ENCODE peak calls at places on chromosomes 1 and 21, in six cellular contexts. One of them, this sample, is unnamed.
A peak's percentile ranks its signal among the peaks of the same experiment; 100 is the strongest.

GRCh38 chr1:924619-925323 is 1.0 kb downstream of the SAMD11 start:
- DNase-seq in H1: no peak
- DNase-seq in GM12878: no peak
- DNase-seq in GM12891: no peak
- DNase-seq in K562: peak; percentile 54
- DNase-seq in HepG2: no peak
- DNase-seq in this sample: no peak

GRCh38 chr1:221837886-221838285 is 96.0 kb upstream of the DUSP10 start:
- DNase-seq in GM12878: peak; percentile 59
- DNase-seq in GM12891: no peak
- DNase-seq in K562: no peak
- DNase-seq in H1: no peak
- DNase-seq in HepG2: no peak
- DNase-seq in this sample: peak; percentile 5

GRCh38 chr1:229855999-229856650 is 210.9 kb upstream of the GALNT2 start:
- DNase-seq in GM12891: peak; percentile 59
- DNase-seq in HepG2: no peak
- DNase-seq in GM12878: peak; percentile 57
- DNase-seq in K562: no peak
- DNase-seq in H1: no peak
- DNase-seq in this sample: peak; percentile 65

GRCh38 chr21:44471996-44472395 is 16.7 kb downstream of the LRRC3 start:
- DNase-seq in GM12891: no peak
- DNase-seq in K562: no peak
- DNase-seq in HepG2: no peak
- DNase-seq in H1: no peak
- DNase-seq in GM12878: no peak
- DNase-seq in this sample: no peak

GRCh38 chr1:30088594-30089556 is 634.5 kb downstream of the MATN1 start:
- DNase-seq in GM12891: no peak
- DNase-seq in GM12878: no peak
- DNase-seq in HepG2: no peak
- DNase-seq in K562: peak; percentile 13
- DNase-seq in H1: no peak
- DNase-seq in this sample: no peak

GRCh38 chr1:92822907-92823306 is 8.9 kb upstream of the RPL5 start:
- DNase-seq in K562: peak; percentile 30
- DNase-seq in GM12891: no peak
- DNase-seq in GM12878: no peak
- DNase-seq in H1: no peak
- DNase-seq in HepG2: peak; percentile 89
- DNase-seq in this sample: no peak

GRCh38 chr1:21963477-21964217 is 13.2 kb upstream of the CELA3B start:
- DNase-seq in GM12891: peak; percentile 63
- DNase-seq in GM12878: peak; percentile 26
- DNase-seq in K562: peak; percentile 93
- DNase-seq in H1: peak; percentile 73
- DNase-seq in HepG2: peak; percentile 65
- DNase-seq in this sample: peak; percentile 51

GRCh38 chr1:87226341-87226760 is 102.3 kb upstream of the LMO4 start:
- DNase-seq in K562: no peak
- DNase-seq in GM12891: no peak
- DNase-seq in H1: peak; percentile 27
- DNase-seq in GM12878: no peak
- DNase-seq in HepG2: peak; percentile 74
- DNase-seq in this sample: no peak

GRCh38 chr1:61626820-61627219 is 98.1 kb downstream of the TM2D1 start:
- DNase-seq in GM12878: no peak
- DNase-seq in HepG2: no peak
- DNase-seq in K562: no peak
- DNase-seq in GM12891: no peak
- DNase-seq in H1: no peak
- DNase-seq in this sample: no peak

GRCh38 chr1:235908742-235909520 is 42.2 kb upstream of the LYST start:
- DNase-seq in H1: no peak
- DNase-seq in HepG2: no peak
- DNase-seq in GM12878: no peak
- DNase-seq in GM12891: no peak
- DNase-seq in K562: no peak
- DNase-seq in this sample: no peak

GRCh38 chr1:38891753-38892152 is 10.4 kb upstream of the GJA9 start:
- DNase-seq in GM12891: no peak
- DNase-seq in GM12878: no peak
- DNase-seq in K562: peak; percentile 53
- DNase-seq in HepG2: peak; percentile 61
- DNase-seq in H1: peak; percentile 5
- DNase-seq in this sample: no peak

GRCh38 chr1:206878456-206878855 is 13.0 kb downstream of the IL20 start:
- DNase-seq in K562: peak; percentile 42
- DNase-seq in H1: no peak
- DNase-seq in HepG2: no peak
- DNase-seq in GM12891: no peak
- DNase-seq in GM12878: no peak
- DNase-seq in this sample: no peak

GRCh38 chr1:183780757-183781156 is 24.2 kb upstream of the RGL1 start:
- DNase-seq in GM12878: no peak
- DNase-seq in GM12891: no peak
- DNase-seq in K562: no peak
- DNase-seq in HepG2: no peak
- DNase-seq in H1: no peak
- DNase-seq in this sample: no peak

GRCh38 chr1:114002492-114003290 is 23.4 kb downstream of the OLFML3 start:
- DNase-seq in GM12878: no peak
- DNase-seq in GM12891: no peak
- DNase-seq in H1: no peak
- DNase-seq in K562: no peak
- DNase-seq in HepG2: peak; percentile 4
- DNase-seq in this sample: no peak

GRCh38 chr1:33394716-33395115 is 36.2 kb downstream of the PHC2 start:
- DNase-seq in GM12878: no peak
- DNase-seq in GM12891: no peak
- DNase-seq in HepG2: no peak
- DNase-seq in H1: no peak
- DNase-seq in K562: no peak
- DNase-seq in this sample: no peak

GRCh38 chr1:11132571-11133293 is 33.1 kb upstream of the EXOSC10 start:
- DNase-seq in GM12878: no peak
- DNase-seq in HepG2: no peak
- DNase-seq in K562: no peak
- DNase-seq in H1: no peak
- DNase-seq in GM12891: no peak
- DNase-seq in this sample: no peak

GRCh38 chr1:164772635-164773034 is 213.7 kb downstream of the PBX1 start:
- DNase-seq in K562: peak; percentile 81
- DNase-seq in H1: no peak
- DNase-seq in HepG2: no peak
- DNase-seq in GM12891: no peak
- DNase-seq in GM12878: no peak
- DNase-seq in this sample: no peak

GRCh38 chr1:181107711-181108110 is 19.2 kb downstream of the IER5 start:
- DNase-seq in GM12878: no peak
- DNase-seq in H1: no peak
- DNase-seq in HepG2: no peak
- DNase-seq in GM12891: no peak
- DNase-seq in K562: no peak
- DNase-seq in this sample: no peak

GRCh38 chr21:26167593-26167992 is 3.0 kb downstream of the APP start:
- DNase-seq in H1: no peak
- DNase-seq in K562: no peak
- DNase-seq in HepG2: no peak
- DNase-seq in GM12891: no peak
- DNase-seq in GM12878: no peak
- DNase-seq in this sample: no peak

GRCh38 chr1:159205225-159205624 is 550 bp downstream of the ACKR1 start:
- DNase-seq in H1: no peak
- DNase-seq in HepG2: no peak
- DNase-seq in GM12878: no peak
- DNase-seq in K562: no peak
- DNase-seq in GM12891: no peak
- DNase-seq in this sample: no peak

GRCh38 chr1:160377585-160378206 is 10.8 kb downstream of the NHLH1 start:
- DNase-seq in HepG2: no peak
- DNase-seq in K562: no peak
- DNase-seq in GM12891: no peak
- DNase-seq in GM12878: no peak
- DNase-seq in H1: no peak
- DNase-seq in this sample: no peak
- TF ChIP-seq TAF1 in HepG2: no peak
- TF ChIP-seq TAF1 in K562: no peak
- TF ChIP-seq TAF1 in GM12891: no peak
- TF ChIP-seq TAF1 in GM12878: no peak
- TF ChIP-seq TAF1 in H1: no peak
- TF ChIP-seq TAF1 in this sample: no peak

GRCh38 chr1:225847610-225848009 is 34.6 kb downstream of the TMEM63A start:
- DNase-seq in GM12878: no peak
- DNase-seq in HepG2: no peak
- DNase-seq in H1: no peak
- DNase-seq in GM12891: no peak
- DNase-seq in K562: peak; percentile 35
- DNase-seq in this sample: no peak

GRCh38 chr1:225844236-225845061 is 34.5 kb downstream of the EPHX1 start:
- DNase-seq in HepG2: no peak
- DNase-seq in GM12891: no peak
- DNase-seq in H1: no peak
- DNase-seq in K562: no peak
- DNase-seq in GM12878: no peak
- DNase-seq in this sample: no peak

GRCh38 chr1:225846331-225847310 is 35.6 kb downstream of the TMEM63A start:
- DNase-seq in GM12891: no peak
- DNase-seq in H1: no peak
- DNase-seq in K562: no peak
- DNase-seq in GM12878: no peak
- DNase-seq in HepG2: no peak
- DNase-seq in this sample: no peak

GRCh38 chr1:225845097-225845496 is 35.2 kb downstream of the EPHX1 start:
- DNase-seq in HepG2: no peak
- DNase-seq in GM12891: no peak
- DNase-seq in K562: no peak
- DNase-seq in GM12878: no peak
- DNase-seq in H1: no peak
- DNase-seq in this sample: no peak

DNA sequence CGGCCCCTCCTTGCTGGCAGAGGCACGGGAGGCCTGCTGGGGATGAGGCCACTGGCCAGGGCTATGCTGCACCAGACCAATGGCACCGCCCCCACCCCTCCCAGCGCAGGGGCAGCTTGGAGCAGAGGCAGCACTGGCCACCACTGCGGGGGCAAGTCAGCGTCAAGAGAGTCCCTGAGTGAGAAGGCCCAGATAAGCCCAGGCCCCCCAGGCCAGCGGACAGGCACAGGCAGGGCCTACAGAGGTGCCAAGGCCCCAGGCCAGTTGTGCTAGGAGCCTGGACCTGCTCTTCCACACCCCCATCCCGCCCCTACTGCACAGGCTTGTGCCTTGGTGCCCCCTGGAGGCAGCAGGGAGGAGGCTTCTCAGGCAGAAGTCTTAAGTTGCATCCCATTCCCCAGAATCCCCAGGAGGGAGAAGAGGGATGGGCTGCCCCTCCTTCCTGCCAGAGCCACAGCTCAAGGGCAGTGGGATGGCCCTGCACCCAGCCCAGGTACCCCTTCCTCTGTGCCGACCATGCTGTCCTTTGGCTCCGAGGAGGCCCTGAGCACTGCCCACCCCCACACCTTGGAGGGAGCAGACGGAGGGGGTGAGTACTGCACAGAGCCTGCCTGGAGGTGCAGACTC is 35.8 kb downstream of the EPHX1 start:
- DNase-seq in H1: peak; percentile 82
- DNase-seq in K562: peak; percentile 86
- DNase-seq in HepG2: peak; percentile 71
- DNase-seq in GM12878: no peak
- DNase-seq in GM12891: peak; percentile 44
- DNase-seq in this sample: no peak
- TF ChIP-seq POLR2AphosphoS5 in H1: no peak
- TF ChIP-seq POLR2AphosphoS5 in K562: no peak
- TF ChIP-seq POLR2AphosphoS5 in HepG2: peak; percentile 53
- TF ChIP-seq POLR2AphosphoS5 in GM12878: no peak
- TF ChIP-seq POLR2AphosphoS5 in GM12891: no peak
- TF ChIP-seq POLR2AphosphoS5 in this sample: no peak

GRCh38 chr21:42218836-42219605 is at the start of gene ABCG1:
- DNase-seq in GM12878: no peak
- DNase-seq in H1: no peak
- DNase-seq in HepG2: no peak
- DNase-seq in K562: no peak
- DNase-seq in GM12891: no peak
- DNase-seq in this sample: peak; percentile 58

GRCh38 chr21:42219606-42220137 is 732 bp downstream of the ABCG1 start:
- DNase-seq in GM12891: no peak
- DNase-seq in HepG2: no peak
- DNase-seq in H1: no peak
- DNase-seq in K562: no peak
- DNase-seq in GM12878: no peak
- DNase-seq in this sample: peak; percentile 47

GRCh38 chr21:42222386-42222785 is 3.4 kb downstream of the ABCG1 start:
- DNase-seq in K562: no peak
- DNase-seq in HepG2: no peak
- DNase-seq in GM12878: no peak
- DNase-seq in H1: no peak
- DNase-seq in GM12891: no peak
- DNase-seq in this sample: no peak

GRCh38 chr21:42221581-42222345 is 2.8 kb downstream of the ABCG1 start:
- DNase-seq in H1: no peak
- DNase-seq in GM12891: no peak
- DNase-seq in K562: no peak
- DNase-seq in HepG2: no peak
- DNase-seq in GM12878: no peak
- DNase-seq in this sample: no peak

GRCh38 chr21:42220138-42220701 is 1.3 kb downstream of the ABCG1 start:
- DNase-seq in K562: peak; percentile 25
- DNase-seq in H1: no peak
- DNase-seq in GM12891: no peak
- DNase-seq in GM12878: no peak
- DNase-seq in HepG2: peak; percentile 39
- DNase-seq in this sample: peak; percentile 53
- TF ChIP-seq POLR2A in K562: no peak
- TF ChIP-seq POLR2A in H1: no peak
- TF ChIP-seq POLR2A in GM12891: no peak
- TF ChIP-seq POLR2A in GM12878: no peak
- TF ChIP-seq POLR2A in HepG2: no peak
- TF ChIP-seq POLR2A in this sample: no peak

GRCh38 chr21:46326110-46326703 is 2.3 kb downstream of the PCNT start:
- DNase-seq in GM12878: no peak
- DNase-seq in HepG2: peak; percentile 32
- DNase-seq in H1: no peak
- DNase-seq in K562: peak; percentile 41
- DNase-seq in GM12891: no peak
- DNase-seq in this sample: no peak

GRCh38 chr21:46323710-46324389 is at the start of the genes C21orf58 and PCNT:
- DNase-seq in GM12891: peak; percentile 97
- DNase-seq in HepG2: peak; percentile 92
- DNase-seq in K562: peak; percentile 99
- DNase-seq in H1: peak; percentile 88
- DNase-seq in GM12878: peak; percentile 89
- DNase-seq in this sample: peak; percentile 95

GRCh38 chr21:46323227-46323709 is 402 bp downstream of the C21orf58 start:
- DNase-seq in GM12878: no peak
- DNase-seq in GM12891: no peak
- DNase-seq in HepG2: no peak
- DNase-seq in H1: no peak
- DNase-seq in K562: no peak
- DNase-seq in this sample: no peak

GRCh38 chr21:46324390-46325072 is 575 bp downstream of the PCNT start:
- DNase-seq in GM12891: peak; percentile 86
- DNase-seq in H1: peak; percentile 29
- DNase-seq in HepG2: peak; percentile 42
- DNase-seq in GM12878: no peak
- DNase-seq in K562: peak; percentile 90
- DNase-seq in this sample: peak; percentile 78

GRCh38 chr21:46325073-46325912 is 1.3 kb downstream of the PCNT start:
- DNase-seq in GM12878: no peak
- DNase-seq in K562: peak; percentile 89
- DNase-seq in H1: peak; percentile 31
- DNase-seq in HepG2: peak; percentile 35
- DNase-seq in GM12891: peak; percentile 48
- DNase-seq in this sample: peak; percentile 51
- TF ChIP-seq TAF1 in GM12878: no peak
- TF ChIP-seq TAF1 in K562: peak; percentile 59
- TF ChIP-seq TAF1 in H1: no peak
- TF ChIP-seq TAF1 in HepG2: no peak
- TF ChIP-seq TAF1 in GM12891: no peak
- TF ChIP-seq TAF1 in this sample: no peak

This sample was measured in GM12892.